ENCODE peak calls at places on chromosomes 11 and 22, in four cellular contexts. One of them, this sample, is unnamed.

GRCh38 chr11:133945087-133945974 is 11.4 kb downstream of the IGSF9B start:
- DNase-seq in mucosa of descending colon: peak
- DNase-seq in astrocyte: peak
- DNase-seq in endothelial cell: no peak
- DNase-seq in this sample: peak

GRCh38 chr22:20242393-20243175 is 25.5 kb downstream of the RTN4R start:
- DNase-seq in mucosa of descending colon: no peak
- DNase-seq in astrocyte: no peak
- DNase-seq in endothelial cell: no peak
- DNase-seq in this sample: no peak

GRCh38 chr22:27706489-27706888 is 95.1 kb downstream of the MN1 start:
- DNase-seq in mucosa of descending colon: no peak
- DNase-seq in astrocyte: no peak
- DNase-seq in endothelial cell: no peak
- DNase-seq in this sample: no peak

GRCh38 chr22:24026056-24026455 is 15.0 kb downstream of the CABIN1 start:
- DNase-seq in mucosa of descending colon: no peak
- DNase-seq in astrocyte: no peak
- DNase-seq in endothelial cell: no peak
- DNase-seq in this sample: no peak

GRCh38 chr11:8023831-8024555 is 36.9 kb downstream of the EIF3F start:
- DNase-seq in mucosa of descending colon: no peak
- DNase-seq in astrocyte: peak
- DNase-seq in endothelial cell: no peak
- DNase-seq in this sample: no peak

GRCh38 chr22:47954107-47954506 is 1191.7 kb downstream of the TBC1D22A start:
- DNase-seq in mucosa of descending colon: no peak
- DNase-seq in astrocyte: no peak
- DNase-seq in endothelial cell: no peak
- DNase-seq in this sample: peak

GRCh38 chr22:24953294-24954113 is 988 bp downstream of the KIAA1671 start:
- DNase-seq in mucosa of descending colon: peak
- DNase-seq in astrocyte: no peak
- DNase-seq in endothelial cell: no peak
- DNase-seq in this sample: peak

GRCh38 chr11:65422633-65423515 is at the start of gene NEAT1:
- DNase-seq in mucosa of descending colon: peak
- DNase-seq in astrocyte: peak
- DNase-seq in endothelial cell: peak
- DNase-seq in this sample: peak

GRCh38 chr22:42770941-42771647 is 50.4 kb upstream of the A4GALT start:
- DNase-seq in mucosa of descending colon: no peak
- DNase-seq in astrocyte: no peak
- DNase-seq in endothelial cell: no peak
- DNase-seq in this sample: no peak

GRCh38 chr11:818396-819128 is at the start of gene PNPLA2:
- DNase-seq in mucosa of descending colon: no peak
- DNase-seq in astrocyte: no peak
- DNase-seq in endothelial cell: peak
- DNase-seq in this sample: no peak

GRCh38 chr22:50703726-50704509 is 31.3 kb downstream of the SHANK3 start:
- DNase-seq in mucosa of descending colon: no peak
- DNase-seq in astrocyte: no peak
- DNase-seq in endothelial cell: no peak
- DNase-seq in this sample: no peak

GRCh38 chr11:13238879-13239514 is 38.6 kb upstream of the BMAL1 start:
- DNase-seq in mucosa of descending colon: no peak
- DNase-seq in astrocyte: peak
- DNase-seq in endothelial cell: peak
- DNase-seq in this sample: peak

GRCh38 chr22:43520632-43521039 is 108.8 kb downstream of the MPPED1 start:
- DNase-seq in mucosa of descending colon: no peak
- DNase-seq in astrocyte: no peak
- DNase-seq in endothelial cell: no peak
- DNase-seq in this sample: no peak

GRCh38 chr11:117269856-117270255 is 21.3 kb upstream of the BACE1-AS start:
- DNase-seq in mucosa of descending colon: no peak
- DNase-seq in astrocyte: no peak
- DNase-seq in endothelial cell: no peak
- DNase-seq in this sample: no peak

GRCh38 chr11:11909727-11910126 is 68.0 kb downstream of the USP47 start:
- DNase-seq in mucosa of descending colon: no peak
- DNase-seq in astrocyte: peak
- DNase-seq in endothelial cell: no peak
- DNase-seq in this sample: no peak

GRCh38 chr11:89608234-89608966 is 101.7 kb upstream of the TRIM77 start:
- DNase-seq in mucosa of descending colon: no peak
- DNase-seq in astrocyte: no peak
- DNase-seq in endothelial cell: no peak
- DNase-seq in this sample: no peak

GRCh38 chr11:1853376-1854131 is 670 bp downstream of the LSP1 start:
- DNase-seq in mucosa of descending colon: peak
- DNase-seq in astrocyte: no peak
- DNase-seq in endothelial cell: no peak
- DNase-seq in this sample: no peak

GRCh38 chr11:128865490-128865889 is 1.6 kb downstream of the KCNJ1 start:
- DNase-seq in mucosa of descending colon: no peak
- DNase-seq in astrocyte: no peak
- DNase-seq in endothelial cell: no peak
- DNase-seq in this sample: no peak

GRCh38 chr22:37562049-37562784 is 1.9 kb downstream of the CDC42EP1 start:
- DNase-seq in mucosa of descending colon: no peak
- DNase-seq in astrocyte: no peak
- DNase-seq in endothelial cell: no peak
- DNase-seq in this sample: no peak

GRCh38 chr11:61467609-61468401 is 37.9 kb downstream of the SDHAF2 start:
- DNase-seq in mucosa of descending colon: no peak
- DNase-seq in astrocyte: no peak
- DNase-seq in endothelial cell: no peak
- DNase-seq in this sample: no peak

GRCh38 chr11:97107604-97108003 is 717.8 kb downstream of the JRKL start:
- DNase-seq in mucosa of descending colon: no peak
- DNase-seq in astrocyte: no peak
- DNase-seq in endothelial cell: no peak
- DNase-seq in this sample: no peak

GRCh38 chr11:20647976-20648565 is 21.3 kb upstream of the NELL1 start:
- DNase-seq in mucosa of descending colon: no peak
- DNase-seq in astrocyte: peak
- DNase-seq in endothelial cell: peak
- DNase-seq in this sample: peak

GRCh38 chr11:116694815-116695590 is 77.8 kb downstream of the BUD13 start:
- DNase-seq in mucosa of descending colon: no peak
- DNase-seq in astrocyte: no peak
- DNase-seq in endothelial cell: no peak
- DNase-seq in this sample: no peak

GRCh38 chr11:77203901-77204755 is 76.1 kb downstream of the MYO7A start:
- DNase-seq in mucosa of descending colon: no peak
- DNase-seq in astrocyte: no peak
- DNase-seq in endothelial cell: no peak
- DNase-seq in this sample: peak

GRCh38 chr22:44586337-44586990 is 88.4 kb upstream of the RTL6 start:
- DNase-seq in mucosa of descending colon: peak
- DNase-seq in astrocyte: no peak
- DNase-seq in endothelial cell: no peak
- DNase-seq in this sample: no peak

GRCh38 chr11:44729718-44730117 is 3.0 kb downstream of the TSPAN18 start:
- DNase-seq in mucosa of descending colon: no peak
- DNase-seq in astrocyte: no peak
- DNase-seq in endothelial cell: no peak
- DNase-seq in this sample: no peak

GRCh38 chr11:115409691-115410220 is 94.5 kb downstream of the CADM1 start:
- DNase-seq in mucosa of descending colon: no peak
- DNase-seq in astrocyte: no peak
- DNase-seq in endothelial cell: no peak
- DNase-seq in this sample: no peak

GRCh38 chr11:94171693-94172440 is 43.2 kb downstream of the PANX1 start:
- DNase-seq in mucosa of descending colon: no peak
- DNase-seq in astrocyte: no peak
- DNase-seq in endothelial cell: peak
- DNase-seq in this sample: peak

GRCh38 chr11:77035580-77035979 is 1.4 kb downstream of the B3GNT6 start:
- DNase-seq in mucosa of descending colon: peak
- DNase-seq in astrocyte: no peak
- DNase-seq in endothelial cell: no peak
- DNase-seq in this sample: no peak

GRCh38 chr11:70054020-70054419 is 24.1 kb upstream of the ANO1 start:
- DNase-seq in mucosa of descending colon: no peak
- DNase-seq in astrocyte: no peak
- DNase-seq in endothelial cell: no peak
- DNase-seq in this sample: no peak

GRCh38 chr11:68665471-68665870 is 18.9 kb upstream of the GAL start:
- DNase-seq in mucosa of descending colon: no peak
- DNase-seq in astrocyte: no peak
- DNase-seq in endothelial cell: no peak
- DNase-seq in this sample: no peak

GRCh38 chr11:15826826-15827225 is 529.5 kb downstream of the SOX6 start:
- DNase-seq in mucosa of descending colon: no peak
- DNase-seq in astrocyte: no peak
- DNase-seq in endothelial cell: peak
- DNase-seq in this sample: peak